ENCODE peak calls at places on chromosome 22, in six cellular contexts. L is neuronal stem cell, B is HCT116, Z is PC-3, D is transverse colon, I is thyroid gland. E is an unnamed sample.

GRCh38 chr22:47218671-47219070 is 456.2 kb downstream of the TBC1D22A start:
- DNase-seq in Z (no peak), B (no peak), L (no peak), I (no peak), D (no peak), E (no peak)

GRCh38 chr22:39110631-39111561 is 13.9 kb downstream of the APOBEC3H start:
- DNase-seq in D (no peak), L (no peak), I (no peak), B (no peak), Z (peak; percentile 32), E (no peak)

GRCh38 chr22:49208768-49209252 is 618.9 kb downstream of the BRD1 start:
- DNase-seq in I (no peak), B (no peak), Z (no peak), D (no peak), L (peak; percentile 46), E (no peak)

GRCh38 chr22:24466831-24467249 is 28.3 kb upstream of the UPB1 start:
- DNase-seq in D (no peak), L (no peak), B (peak; percentile 6), Z (peak; percentile 3), I (peak; percentile 75), E (peak; percentile 11)

GRCh38 chr22:35489225-35489624 is 51.4 kb upstream of the RASD2 start:
- DNase-seq in L (no peak), B (no peak), I (no peak), D (no peak), Z (peak; percentile 70), E (no peak)

GRCh38 chr22:40491990-40492631 is 121.7 kb downstream of the SGSM3 start:
- DNase-seq in L (no peak), B (no peak), I (no peak), Z (no peak), D (no peak), E (no peak)

GRCh38 chr22:36015806-36016519 is 12.7 kb downstream of the RBFOX2 start:
- DNase-seq in D (no peak), L (no peak), Z (no peak), I (no peak), B (no peak), E (no peak)

GRCh38 chr22:23102776-23103175 is 32.5 kb downstream of the GNAZ start:
- DNase-seq in L (no peak), Z (no peak), B (no peak), D (no peak), I (peak; percentile 67), E (no peak)

GRCh38 chr22:38338772-38339379 is 21.6 kb upstream of the CSNK1E start:
- DNase-seq in I (no peak), Z (no peak), D (peak; percentile 1), L (no peak), B (no peak), E (no peak)

GRCh38 chr22:19879248-19879575 is 24.5 kb upstream of the GNB1L start:
- DNase-seq in D (no peak), L (no peak), B (no peak), I (peak; percentile 0), Z (no peak), E (no peak)
- H3K4me1 ChIP-seq in D (peaks cover 35% of the 10 kb centered on the region), L (peaks cover 59% of the 10 kb centered on the region), B (peaks cover 23% of the 10 kb centered on the region), I (peaks cover 13% of the 10 kb centered on the region), Z (peaks cover 40% of the 10 kb centered on the region), E (peaks cover 15% of the 10 kb centered on the region)

GRCh38 chr22:20748082-20748481 is 25.8 kb upstream of the SERPIND1 start:
- DNase-seq in D (no peak), B (no peak), I (no peak), L (no peak), Z (no peak), E (no peak)
- H3K36me3 ChIP-seq in D (no peaks in the 10 kb centered on the region), B (peaks cover 10% of the 10 kb centered on the region), I (peaks cover 37% of the 10 kb centered on the region), L (peaks cover 81% of the 10 kb centered on the region), Z (no peaks in the 10 kb centered on the region), E (peaks cover 6% of the 10 kb centered on the region)

DNA sequence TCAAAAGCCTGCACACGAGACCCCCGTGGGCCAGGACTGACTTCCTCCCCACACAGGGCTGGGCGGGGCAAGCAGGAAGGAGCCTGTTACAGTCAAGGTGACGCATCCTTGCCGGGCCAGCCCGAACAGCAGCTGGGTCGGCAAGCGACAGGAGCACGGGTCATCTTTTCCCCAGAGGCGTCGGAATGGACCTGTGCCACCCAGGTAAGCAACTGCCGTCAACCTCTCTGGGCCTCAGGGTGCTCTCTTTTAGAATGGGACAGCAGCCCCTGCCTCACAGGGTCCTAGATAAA is at the start of gene CYTH4:
- DNase-seq in I (peak; percentile 27), Z (peak; percentile 58), L (no peak), D (peak; percentile 80), B (no peak), E (peak; percentile 75)
- H3K4me1 ChIP-seq in I (no peaks in the 10 kb centered on the region), Z (peaks cover 11% of the 10 kb centered on the region), L (peaks cover 8% of the 10 kb centered on the region), D (no peaks in the 10 kb centered on the region), B (peaks cover 11% of the 10 kb centered on the region), E (no peaks in the 10 kb centered on the region)

DNA sequence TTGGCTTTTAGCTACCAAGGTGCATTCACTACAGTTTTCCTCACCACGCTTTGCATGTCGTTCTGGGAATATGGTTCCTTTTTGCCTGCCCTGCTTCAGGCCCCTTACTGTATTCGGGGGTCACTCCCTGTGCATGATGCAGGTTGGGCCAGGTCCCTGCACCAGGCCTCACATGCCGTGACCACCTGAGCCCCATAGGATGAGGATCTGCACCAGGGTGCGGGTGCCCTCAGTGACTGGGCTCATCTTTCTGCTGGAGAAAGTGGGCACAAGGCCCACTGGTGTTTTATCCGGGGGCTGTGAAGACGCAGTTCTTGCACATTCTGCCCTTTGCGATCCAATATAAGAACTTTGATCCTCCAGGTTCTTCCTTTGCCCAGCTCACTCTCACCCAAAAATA is 45.7 kb upstream of the CABP7 start:
- DNase-seq in D (no peak), B (no peak), L (no peak), Z (no peak), I (no peak), E (no peak)
- H3K36me3 ChIP-seq in D (no peaks in the 10 kb centered on the region), B (peaks cover 22% of the 10 kb centered on the region), L (peaks cover 80% of the 10 kb centered on the region), Z (peaks cover 53% of the 10 kb centered on the region), I (peaks cover 64% of the 10 kb centered on the region), E (peaks cover 10% of the 10 kb centered on the region)

GRCh38 chr22:28185130-28185529 is 266.1 kb upstream of the PITPNB start:
- DNase-seq in L (no peak), Z (no peak), B (no peak), I (no peak), D (no peak), E (no peak)
- H3K4me1 ChIP-seq in L (peaks cover 5% of the 10 kb centered on the region), Z (no peaks in the 10 kb centered on the region), B (no peaks in the 10 kb centered on the region), I (peaks cover 6% of the 10 kb centered on the region), D (no peaks in the 10 kb centered on the region), E (no peaks in the 10 kb centered on the region)

E was measured in mucosa of descending colon.